ENCODE peak calls at places on chromosomes 13 and 19, in nine cellular contexts. Y, I, N, V, O, G, U, B and P are unnamed samples.
A peak's percentile ranks its signal among the peaks of the same experiment; 100 is the strongest.

GRCh38 chr19:10219678-10220077 is 11.5 kb downstream of the S1PR2 start:
- DNase-seq in Y (no peak), I (peak; percentile 46), N (no peak), V (no peak), O (no peak), G (no peak), U (no peak), B (no peak), P (no peak)

GRCh38 chr13:52393572-52394357 is 12.2 kb downstream of the THSD1 start:
- DNase-seq in Y (no peak), I (no peak), N (no peak), V (no peak), O (no peak), G (no peak), U (no peak), B (no peak), P (no peak)

GRCh38 chr13:20945952-20946383 is 43.4 kb upstream of the XPO4 start:
- DNase-seq in Y (no peak), I (no peak), N (no peak), V (peak; percentile 40), O (no peak), G (no peak), U (peak; percentile 18), B (no peak), P (peak; percentile 22)

GRCh38 chr13:89066868-89067466 is 1395.8 kb downstream of the SLITRK5 start:
- DNase-seq in Y (no peak), I (peak; percentile 31), N (no peak), V (no peak), O (no peak), G (peak; percentile 80), U (peak; percentile 39), B (no peak), P (peak; percentile 12)

GRCh38 chr19:572891-573825 is 762 bp downstream of the BSG start:
- DNase-seq in Y (no peak), I (peak; percentile 69), N (peak; percentile 25), V (peak; percentile 51), O (no peak), G (peak; percentile 52), U (peak; percentile 60), B (no peak), P (peak; percentile 64)

GRCh38 chr19:13055213-13056051 is 47.2 kb downstream of the LYL1 start:
- DNase-seq in Y (no peak), I (peak; percentile 96), N (no peak), V (peak; percentile 63), O (no peak), G (no peak), U (no peak), B (peak; percentile 87), P (peak; percentile 54)

GRCh38 chr19:16160943-16161560 is 12.3 kb downstream of the CIB3 start:
- DNase-seq in Y (no peak), I (peak; percentile 38), N (no peak), V (no peak), O (peak; percentile 67), G (no peak), U (peak; percentile 24), B (peak; percentile 14), P (peak; percentile 47)

GRCh38 chr13:65926750-65927171 is 1303.4 kb downstream of the PCDH9 start:
- DNase-seq in Y (peak; percentile 6), I (no peak), N (no peak), V (no peak), O (no peak), G (peak; percentile 79), U (peak; percentile 20), B (no peak), P (peak; percentile 9)

GRCh38 chr13:113533441-113533840 is 42.9 kb upstream of the DCUN1D2 start:
- DNase-seq in Y (no peak), I (no peak), N (no peak), V (no peak), O (no peak), G (no peak), U (no peak), B (no peak), P (no peak)

GRCh38 chr19:41945135-41945766 is 13.9 kb downstream of the RABAC1 start:
- DNase-seq in Y (no peak), I (no peak), N (no peak), V (no peak), O (peak; percentile 94), G (no peak), U (peak; percentile 39), B (no peak), P (peak; percentile 83)

GRCh38 chr19:35696835-35697234 is 7.5 kb upstream of the ZBTB32 start:
- DNase-seq in Y (no peak), I (no peak), N (no peak), V (no peak), O (no peak), G (no peak), U (no peak), B (no peak), P (no peak)

GRCh38 chr13:51518847-51519246 is 65.4 kb upstream of the WDFY2 start:
- DNase-seq in Y (no peak), I (no peak), N (no peak), V (no peak), O (peak; percentile 36), G (no peak), U (no peak), B (no peak), P (no peak)

GRCh38 chr19:1765182-1765903 is 12.0 kb downstream of the ONECUT3 start:
- DNase-seq in Y (no peak), I (no peak), N (no peak), V (no peak), O (no peak), G (no peak), U (no peak), B (no peak), P (no peak)

GRCh38 chr19:14502334-14503092 is 6.6 kb upstream of the GIPC1 start:
- DNase-seq in Y (no peak), I (no peak), N (no peak), V (no peak), O (no peak), G (no peak), U (no peak), B (no peak), P (no peak)

GRCh38 chr19:17889609-17890214 is 18.0 kb downstream of the SLC5A5 start:
- DNase-seq in Y (no peak), I (peak; percentile 59), N (no peak), V (no peak), O (no peak), G (no peak), U (no peak), B (no peak), P (no peak)

GRCh38 chr19:5850743-5851293 is 431 bp downstream of the FUT3 start:
- DNase-seq in Y (no peak), I (peak; percentile 77), N (no peak), V (no peak), O (no peak), G (no peak), U (peak; percentile 62), B (no peak), P (peak; percentile 66)

GRCh38 chr19:347946-348861 is 3.6 kb upstream of the MIER2 start:
- DNase-seq in Y (no peak), I (no peak), N (no peak), V (no peak), O (no peak), G (no peak), U (no peak), B (no peak), P (no peak)

GRCh38 chr13:37947419-37948140 is 78.0 kb upstream of the TRPC4 start:
- DNase-seq in Y (no peak), I (no peak), N (no peak), V (no peak), O (no peak), G (no peak), U (no peak), B (no peak), P (no peak)

GRCh38 chr13:23709521-23709920 is 139.3 kb downstream of the TNFRSF19 start:
- DNase-seq in Y (no peak), I (peak; percentile 45), N (no peak), V (no peak), O (no peak), G (no peak), U (no peak), B (no peak), P (no peak)

GRCh38 chr19:7515471-7516226 is at the start of gene ZNF358:
- DNase-seq in Y (peak; percentile 60), I (peak; percentile 61), N (peak; percentile 65), V (peak; percentile 42), O (no peak), G (peak; percentile 18), U (peak; percentile 79), B (no peak), P (peak; percentile 86)

GRCh38 chr19:40611096-40611495 is 9.9 kb downstream of the LTBP4 start:
- DNase-seq in Y (no peak), I (no peak), N (no peak), V (no peak), O (no peak), G (peak; percentile 72), U (peak; percentile 66), B (no peak), P (peak; percentile 64)

GRCh38 chr13:81394605-81395004 is 1053.7 kb upstream of the SPRY2 start:
- DNase-seq in Y (no peak), I (no peak), N (no peak), V (no peak), O (no peak), G (no peak), U (no peak), B (no peak), P (no peak)

GRCh38 chr13:108227651-108228272 is 9.6 kb downstream of the ABHD13 start:
- DNase-seq in Y (no peak), I (peak; percentile 71), N (no peak), V (no peak), O (no peak), G (peak; percentile 32), U (peak; percentile 27), B (no peak), P (no peak)

GRCh38 chr19:56732974-56733373 is 61.4 kb upstream of the ZNF835 start:
- DNase-seq in Y (no peak), I (no peak), N (no peak), V (no peak), O (no peak), G (no peak), U (no peak), B (no peak), P (no peak)

GRCh38 chr19:15290149-15290548 is 42.2 kb downstream of the BRD4 start:
- DNase-seq in Y (no peak), I (no peak), N (no peak), V (no peak), O (no peak), G (no peak), U (no peak), B (no peak), P (no peak)

GRCh38 chr13:48739346-48740037 is 85.8 kb downstream of the CYSLTR2 start:
- DNase-seq in Y (no peak), I (peak; percentile 61), N (no peak), V (no peak), O (no peak), G (no peak), U (no peak), B (no peak), P (no peak)

GRCh38 chr19:47296036-47296435 is 13.6 kb upstream of the C5AR1 start:
- DNase-seq in Y (no peak), I (peak; percentile 82), N (peak; percentile 87), V (peak; percentile 82), O (peak; percentile 63), G (peak; percentile 88), U (peak; percentile 90), B (no peak), P (peak; percentile 77)

GRCh38 chr13:86856996-86857395 is 814.2 kb upstream of the SLITRK5 start:
- DNase-seq in Y (no peak), I (peak; percentile 1), N (no peak), V (no peak), O (no peak), G (no peak), U (no peak), B (no peak), P (no peak)

GRCh38 chr13:69579351-69579750 is 528.3 kb upstream of the ATXN8OS start:
- DNase-seq in Y (no peak), I (no peak), N (peak; percentile 8), V (no peak), O (no peak), G (no peak), U (no peak), B (no peak), P (no peak)